ENCODE peak calls at places on chromosomes 7 and 10, in four cellular contexts. One of them, this sample, is unnamed.

GRCh38 chr10:74011762-74012161 is 13.8 kb downstream of the VCL start:
- DNase-seq in IMR-90: peak; percentile 89
- DNase-seq in H9: no peak
- DNase-seq in H1: no peak
- DNase-seq in this sample: no peak

GRCh38 chr7:93720106-93720505 is 145.6 kb upstream of the CALCR start:
- DNase-seq in IMR-90: no peak
- DNase-seq in H9: no peak
- DNase-seq in H1: no peak
- DNase-seq in this sample: no peak

GRCh38 chr7:158520825-158521224 is 66.8 kb downstream of the PTPRN2 start:
- DNase-seq in IMR-90: no peak
- DNase-seq in H9: no peak
- DNase-seq in H1: no peak
- DNase-seq in this sample: no peak

GRCh38 chr7:107874605-107875446 is 16.2 kb upstream of the DLD start:
- DNase-seq in IMR-90: peak; percentile 67
- DNase-seq in H9: no peak
- DNase-seq in H1: no peak
- DNase-seq in this sample: peak; percentile 59

GRCh38 chr10:35433851-35434426 is 97.6 kb downstream of the CCNY start:
- DNase-seq in IMR-90: peak; percentile 63
- DNase-seq in H9: no peak
- DNase-seq in H1: no peak
- DNase-seq in this sample: no peak

GRCh38 chr7:1329966-1330915 is 97.6 kb downstream of the UNCX start:
- DNase-seq in IMR-90: no peak
- DNase-seq in H9: no peak
- DNase-seq in H1: no peak
- DNase-seq in this sample: no peak

GRCh38 chr10:49649294-49649693 is 30.2 kb upstream of the C10orf53 start:
- DNase-seq in IMR-90: no peak
- DNase-seq in H9: peak; percentile 59
- DNase-seq in H1: peak; percentile 25
- DNase-seq in this sample: peak; percentile 28

GRCh38 chr7:70674268-70675025 is 457.5 kb upstream of the GALNT17 start:
- DNase-seq in IMR-90: no peak
- DNase-seq in H9: no peak
- DNase-seq in H1: no peak
- DNase-seq in this sample: peak; percentile 63

GRCh38 chr10:102422586-102423129 is 2.0 kb downstream of the FBXL15 start:
- DNase-seq in IMR-90: peak; percentile 69
- DNase-seq in H9: peak; percentile 90
- DNase-seq in H1: peak; percentile 67
- DNase-seq in this sample: peak; percentile 88

GRCh38 chr7:871900-872537 is 4.3 kb upstream of the GET4 start:
- DNase-seq in IMR-90: no peak
- DNase-seq in H9: no peak
- DNase-seq in H1: no peak
- DNase-seq in this sample: no peak

GRCh38 chr10:114905450-114905849 is 32.5 kb upstream of the TRUB1 start:
- DNase-seq in IMR-90: peak; percentile 16
- DNase-seq in H9: no peak
- DNase-seq in H1: no peak
- DNase-seq in this sample: no peak

GRCh38 chr10:125334545-125334944 is 174.2 kb upstream of the CTBP2 start:
- DNase-seq in IMR-90: no peak
- DNase-seq in H9: no peak
- DNase-seq in H1: no peak
- DNase-seq in this sample: no peak

GRCh38 chr7:146366938-146367337 is 250.3 kb downstream of the CNTNAP2 start:
- DNase-seq in IMR-90: no peak
- DNase-seq in H9: no peak
- DNase-seq in H1: no peak
- DNase-seq in this sample: no peak

GRCh38 chr7:92782236-92782635 is 54.1 kb downstream of the CDK6 start:
- DNase-seq in IMR-90: no peak
- DNase-seq in H9: no peak
- DNase-seq in H1: no peak
- DNase-seq in this sample: no peak

GRCh38 chr7:88291401-88292173 is 15.1 kb downstream of the STEAP4 start:
- DNase-seq in IMR-90: peak; percentile 3
- DNase-seq in H9: no peak
- DNase-seq in H1: no peak
- DNase-seq in this sample: no peak

GRCh38 chr10:79237801-79238520 is 109.3 kb upstream of the PPIF start:
- DNase-seq in IMR-90: no peak
- DNase-seq in H9: no peak
- DNase-seq in H1: no peak
- DNase-seq in this sample: peak; percentile 59

GRCh38 chr10:27601519-27601918 is 97.4 kb downstream of the RAB18 start:
- DNase-seq in IMR-90: peak; percentile 4
- DNase-seq in H9: no peak
- DNase-seq in H1: no peak
- DNase-seq in this sample: no peak

GRCh38 chr10:124680675-124681074 is 63.5 kb downstream of the FAM53B start:
- DNase-seq in IMR-90: peak; percentile 32
- DNase-seq in H9: no peak
- DNase-seq in H1: no peak
- DNase-seq in this sample: no peak

GRCh38 chr10:125200396-125200795 is 40.0 kb upstream of the CTBP2 start:
- DNase-seq in IMR-90: no peak
- DNase-seq in H9: no peak
- DNase-seq in H1: no peak
- DNase-seq in this sample: no peak

GRCh38 chr10:16890691-16891090 is 73.5 kb upstream of the RSU1 start:
- DNase-seq in IMR-90: no peak
- DNase-seq in H9: no peak
- DNase-seq in H1: no peak
- DNase-seq in this sample: no peak

GRCh38 chr7:139657749-139658148 is 120.0 kb downstream of the HIPK2 start:
- DNase-seq in IMR-90: no peak
- DNase-seq in H9: no peak
- DNase-seq in H1: no peak
- DNase-seq in this sample: no peak

GRCh38 chr10:80454526-80455460 is 683 bp downstream of the TSPAN14 start:
- DNase-seq in IMR-90: no peak
- DNase-seq in H9: peak; percentile 41
- DNase-seq in H1: no peak
- DNase-seq in this sample: peak; percentile 52

GRCh38 chr10:32237644-32238345 is 109.2 kb downstream of the EPC1 start:
- DNase-seq in IMR-90: peak; percentile 76
- DNase-seq in H9: no peak
- DNase-seq in H1: no peak
- DNase-seq in this sample: no peak

GRCh38 chr10:102777696-102778530 is 34.2 kb downstream of the WBP1L start:
- DNase-seq in IMR-90: no peak
- DNase-seq in H9: peak; percentile 71
- DNase-seq in H1: no peak
- DNase-seq in this sample: peak; percentile 59

GRCh38 chr7:39838326-39838725 is 111.7 kb upstream of the CDK13 start:
- DNase-seq in IMR-90: peak; percentile 9
- DNase-seq in H9: no peak
- DNase-seq in H1: no peak
- DNase-seq in this sample: no peak

GRCh38 chr10:103765981-103766380 is 89.4 kb downstream of the SH3PXD2A start:
- DNase-seq in IMR-90: peak; percentile 12
- DNase-seq in H9: no peak
- DNase-seq in H1: no peak
- DNase-seq in this sample: no peak

GRCh38 chr7:90736968-90737939 is 141.1 kb downstream of the CDK14 start:
- DNase-seq in IMR-90: no peak
- DNase-seq in H9: no peak
- DNase-seq in H1: no peak
- DNase-seq in this sample: peak; percentile 25

GRCh38 chr7:20513897-20514296 is 101.6 kb upstream of the ABCB5 start:
- DNase-seq in IMR-90: no peak
- DNase-seq in H9: no peak
- DNase-seq in H1: no peak
- DNase-seq in this sample: no peak

GRCh38 chr10:10826125-10826524 is 191.5 kb upstream of the CELF2 start:
- DNase-seq in IMR-90: peak; percentile 97
- DNase-seq in H9: no peak
- DNase-seq in H1: no peak
- DNase-seq in this sample: no peak

GRCh38 chr10:27619329-27619728 is 115.2 kb downstream of the RAB18 start:
- DNase-seq in IMR-90: no peak
- DNase-seq in H9: no peak
- DNase-seq in H1: no peak
- DNase-seq in this sample: no peak

GRCh38 chr10:28677889-28678686 is 767 bp downstream of the BAMBI start:
- DNase-seq in IMR-90: peak; percentile 22
- DNase-seq in H9: peak; percentile 42
- DNase-seq in H1: no peak
- DNase-seq in this sample: peak; percentile 48

GRCh38 chr10:114367041-114367675 is 37.1 kb downstream of the AFAP1L2 start:
- DNase-seq in IMR-90: no peak
- DNase-seq in H9: no peak
- DNase-seq in H1: no peak
- DNase-seq in this sample: no peak

GRCh38 chr10:17984056-17984455 is 32.3 kb downstream of the SLC39A12 start:
- DNase-seq in IMR-90: peak; percentile 49
- DNase-seq in H9: no peak
- DNase-seq in H1: no peak
- DNase-seq in this sample: no peak

GRCh38 chr10:36324831-36325230 is 682.7 kb upstream of the FZD8 start:
- DNase-seq in IMR-90: no peak
- DNase-seq in H9: no peak
- DNase-seq in H1: no peak
- DNase-seq in this sample: no peak

GRCh38 chr7:88151119-88151790 is 68.6 kb downstream of the SRI start:
- DNase-seq in IMR-90: no peak
- DNase-seq in H9: no peak
- DNase-seq in H1: no peak
- DNase-seq in this sample: no peak

GRCh38 chr7:92641921-92642511 is 51.8 kb upstream of the FAM133B start:
- DNase-seq in IMR-90: peak; percentile 86
- DNase-seq in H9: no peak
- DNase-seq in H1: no peak
- DNase-seq in this sample: no peak

GRCh38 chr7:70383947-70384475 is 747.9 kb upstream of the GALNT17 start:
- DNase-seq in IMR-90: no peak
- DNase-seq in H9: no peak
- DNase-seq in H1: no peak
- DNase-seq in this sample: no peak

GRCh38 chr10:116073025-116073424 is 200.0 kb downstream of the GFRA1 start:
- DNase-seq in IMR-90: no peak
- DNase-seq in H9: no peak
- DNase-seq in H1: no peak
- DNase-seq in this sample: no peak

GRCh38 chr10:5560142-5560843 is 35.5 kb downstream of the CALML3 start:
- DNase-seq in IMR-90: no peak
- DNase-seq in H9: no peak
- DNase-seq in H1: no peak
- DNase-seq in this sample: peak; percentile 65
- H3K56ac ChIP-seq in IMR-90: peak overlapping the region; percentile 67
- H3K56ac ChIP-seq in H9: no peak overlapping the region
- H3K56ac ChIP-seq in H1: no peak overlapping the region
- H3K56ac ChIP-seq in this sample: peak overlapping the region; percentile 54

GRCh38 chr7:151411551-151411950 is 1.7 kb upstream of the WDR86 start:
- DNase-seq in IMR-90: no peak
- DNase-seq in H9: peak; percentile 31
- DNase-seq in H1: no peak
- DNase-seq in this sample: no peak
- H2BK15ac ChIP-seq in IMR-90: no peak overlapping the region
- H2BK15ac ChIP-seq in H9: no peak overlapping the region
- H2BK15ac ChIP-seq in H1: no peak overlapping the region
- H2BK15ac ChIP-seq in this sample: no peak overlapping the region

GRCh38 chr10:68897336-68897741 is 3.8 kb upstream of the DDX50 start:
- DNase-seq in IMR-90: peak; percentile 77
- DNase-seq in H9: peak; percentile 64
- DNase-seq in H1: no peak
- DNase-seq in this sample: peak; percentile 81
- H3K56ac ChIP-seq in IMR-90: no peak overlapping the region
- H3K56ac ChIP-seq in H9: no peak overlapping the region
- H3K56ac ChIP-seq in H1: no peak overlapping the region
- H3K56ac ChIP-seq in this sample: no peak overlapping the region

DNA sequence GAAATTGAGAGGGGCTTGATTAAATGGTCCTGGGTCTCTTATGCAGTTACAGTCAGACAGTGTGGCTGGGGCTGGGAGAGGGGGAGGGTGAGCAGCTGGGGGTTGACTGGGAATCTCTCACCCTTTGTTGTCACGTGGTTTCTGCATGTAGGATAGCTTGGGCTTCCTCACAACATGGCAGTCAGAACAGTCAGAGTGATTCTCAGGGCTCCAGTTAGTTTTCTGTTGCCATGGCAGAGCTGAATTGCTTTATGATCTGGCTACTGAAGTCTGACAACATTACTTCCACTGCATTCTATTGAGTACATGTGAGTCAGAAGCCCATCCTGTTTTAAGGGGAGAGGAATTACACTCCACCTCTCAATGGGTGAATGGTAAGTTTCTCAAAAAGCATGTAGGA is 102.7 kb downstream of the WDR11 start:
- DNase-seq in IMR-90: no peak
- DNase-seq in H9: no peak
- DNase-seq in H1: no peak
- DNase-seq in this sample: peak; percentile 52
- H2BK15ac ChIP-seq in IMR-90: no peak overlapping the region
- H2BK15ac ChIP-seq in H9: no peak overlapping the region
- H2BK15ac ChIP-seq in H1: no peak overlapping the region
- H2BK15ac ChIP-seq in this sample: no peak overlapping the region

GRCh38 chr10:118238573-118239240 is 103.4 kb downstream of the FAM204A start:
- DNase-seq in IMR-90: peak; percentile 8
- DNase-seq in H9: no peak
- DNase-seq in H1: no peak
- DNase-seq in this sample: no peak
- H3K56ac ChIP-seq in IMR-90: no peak overlapping the region
- H3K56ac ChIP-seq in H9: no peak overlapping the region
- H3K56ac ChIP-seq in H1: no peak overlapping the region
- H3K56ac ChIP-seq in this sample: no peak overlapping the region

DNA sequence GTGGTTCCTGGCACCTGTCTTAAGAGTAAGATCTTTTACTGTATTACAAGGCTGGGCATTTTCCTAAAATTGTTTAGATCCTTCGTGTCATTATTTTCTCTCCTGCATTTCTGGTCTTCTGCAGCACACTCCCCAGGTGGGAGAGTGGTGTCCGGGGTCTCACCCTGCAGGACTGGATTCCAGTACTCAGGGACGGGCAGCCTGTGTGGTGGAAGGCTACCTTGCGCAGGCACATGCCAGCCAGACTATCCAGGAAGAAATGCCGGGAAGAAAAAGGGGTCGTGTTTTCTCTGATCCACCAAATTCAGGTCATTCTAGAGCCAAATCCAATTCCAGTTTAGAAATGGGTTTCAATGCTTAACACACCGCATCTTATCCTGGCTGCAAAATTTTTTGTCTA is 27.7 kb downstream of the CNPY1 start:
- DNase-seq in IMR-90: no peak
- DNase-seq in H9: no peak
- DNase-seq in H1: no peak
- DNase-seq in this sample: no peak
- H2BK15ac ChIP-seq in IMR-90: no peak overlapping the region
- H2BK15ac ChIP-seq in H9: no peak overlapping the region
- H2BK15ac ChIP-seq in H1: no peak overlapping the region
- H2BK15ac ChIP-seq in this sample: no peak overlapping the region

GRCh38 chr10:12701696-12702095 is 299.8 kb downstream of the CCDC3 start:
- DNase-seq in IMR-90: peak; percentile 57
- DNase-seq in H9: no peak
- DNase-seq in H1: no peak
- DNase-seq in this sample: no peak
- H3K56ac ChIP-seq in IMR-90: no peak overlapping the region
- H3K56ac ChIP-seq in H9: no peak overlapping the region
- H3K56ac ChIP-seq in H1: no peak overlapping the region
- H3K56ac ChIP-seq in this sample: no peak overlapping the region

This sample was measured in mesendoderm.